ENCODE peak calls at places on chromosome 14, in eight cellular contexts. One of them, this sample, is unnamed.

GRCh38 chr14:100754020-100754419 is 27.3 kb downstream of the DLK1 start:
- DNase-seq in CD8-positive, alpha-beta T cell: no peak
- DNase-seq in brain microvascular endothelial cell: no peak
- DNase-seq in dorsolateral prefrontal cortex: no peak
- DNase-seq in Peyer's patch: no peak
- DNase-seq in A549: no peak
- DNase-seq in substantia nigra: no peak
- DNase-seq in breast epithelium: no peak
- DNase-seq in this sample: no peak

GRCh38 chr14:100415226-100415625 is 92.1 kb downstream of the SLC25A47 start:
- DNase-seq in CD8-positive, alpha-beta T cell: no peak
- DNase-seq in brain microvascular endothelial cell: no peak
- DNase-seq in dorsolateral prefrontal cortex: no peak
- DNase-seq in Peyer's patch: no peak
- DNase-seq in A549: no peak
- DNase-seq in substantia nigra: no peak
- DNase-seq in breast epithelium: no peak
- DNase-seq in this sample: no peak

GRCh38 chr14:59547310-59547709 is 29.3 kb downstream of the CCDC175 start:
- DNase-seq in CD8-positive, alpha-beta T cell: no peak
- DNase-seq in brain microvascular endothelial cell: no peak
- DNase-seq in dorsolateral prefrontal cortex: no peak
- DNase-seq in Peyer's patch: no peak
- DNase-seq in A549: no peak
- DNase-seq in substantia nigra: no peak
- DNase-seq in breast epithelium: no peak
- DNase-seq in this sample: no peak

GRCh38 chr14:50955373-50956043 is 11.2 kb upstream of the PYGL start:
- DNase-seq in CD8-positive, alpha-beta T cell: no peak
- DNase-seq in brain microvascular endothelial cell: peak
- DNase-seq in dorsolateral prefrontal cortex: no peak
- DNase-seq in Peyer's patch: peak
- DNase-seq in A549: peak
- DNase-seq in substantia nigra: no peak
- DNase-seq in breast epithelium: peak
- DNase-seq in this sample: no peak

GRCh38 chr14:55077155-55077554 is 25.7 kb downstream of the MAPK1IP1L start:
- DNase-seq in CD8-positive, alpha-beta T cell: no peak
- DNase-seq in brain microvascular endothelial cell: peak
- DNase-seq in dorsolateral prefrontal cortex: no peak
- DNase-seq in Peyer's patch: no peak
- DNase-seq in A549: no peak
- DNase-seq in substantia nigra: no peak
- DNase-seq in breast epithelium: peak
- DNase-seq in this sample: no peak

GRCh38 chr14:54600685-54601084 is 33.8 kb downstream of the SAMD4A start:
- DNase-seq in CD8-positive, alpha-beta T cell: no peak
- DNase-seq in brain microvascular endothelial cell: peak
- DNase-seq in dorsolateral prefrontal cortex: no peak
- DNase-seq in Peyer's patch: no peak
- DNase-seq in A549: no peak
- DNase-seq in substantia nigra: no peak
- DNase-seq in breast epithelium: no peak
- DNase-seq in this sample: no peak

GRCh38 chr14:34782031-34782430 is 67.6 kb upstream of the CFL2 start:
- DNase-seq in CD8-positive, alpha-beta T cell: no peak
- DNase-seq in brain microvascular endothelial cell: no peak
- DNase-seq in dorsolateral prefrontal cortex: no peak
- DNase-seq in Peyer's patch: no peak
- DNase-seq in A549: no peak
- DNase-seq in substantia nigra: no peak
- DNase-seq in breast epithelium: no peak
- DNase-seq in this sample: no peak

GRCh38 chr14:19878029-19878642 is 3.2 kb downstream of the OR4K2 start:
- DNase-seq in CD8-positive, alpha-beta T cell: no peak
- DNase-seq in brain microvascular endothelial cell: no peak
- DNase-seq in dorsolateral prefrontal cortex: no peak
- DNase-seq in Peyer's patch: no peak
- DNase-seq in A549: no peak
- DNase-seq in substantia nigra: no peak
- DNase-seq in breast epithelium: no peak
- DNase-seq in this sample: no peak

GRCh38 chr14:99755068-99755405 is 38.2 kb upstream of the EML1 start:
- DNase-seq in CD8-positive, alpha-beta T cell: no peak
- DNase-seq in brain microvascular endothelial cell: no peak
- DNase-seq in dorsolateral prefrontal cortex: no peak
- DNase-seq in Peyer's patch: peak
- DNase-seq in A549: no peak
- DNase-seq in substantia nigra: no peak
- DNase-seq in breast epithelium: no peak
- DNase-seq in this sample: no peak

GRCh38 chr14:96863327-96863985 is 66.3 kb downstream of the VRK1 start:
- DNase-seq in CD8-positive, alpha-beta T cell: no peak
- DNase-seq in brain microvascular endothelial cell: no peak
- DNase-seq in dorsolateral prefrontal cortex: no peak
- DNase-seq in Peyer's patch: no peak
- DNase-seq in A549: no peak
- DNase-seq in substantia nigra: no peak
- DNase-seq in breast epithelium: no peak
- DNase-seq in this sample: peak

GRCh38 chr14:101716077-101716950 is 45.2 kb upstream of the PPP2R5C start:
- DNase-seq in CD8-positive, alpha-beta T cell: peak
- DNase-seq in brain microvascular endothelial cell: no peak
- DNase-seq in dorsolateral prefrontal cortex: no peak
- DNase-seq in Peyer's patch: no peak
- DNase-seq in A549: no peak
- DNase-seq in substantia nigra: no peak
- DNase-seq in breast epithelium: peak
- DNase-seq in this sample: no peak

GRCh38 chr14:91484186-91484585 is 25.9 kb downstream of the PPP4R3A start:
- DNase-seq in CD8-positive, alpha-beta T cell: no peak
- DNase-seq in brain microvascular endothelial cell: no peak
- DNase-seq in dorsolateral prefrontal cortex: no peak
- DNase-seq in Peyer's patch: no peak
- DNase-seq in A549: no peak
- DNase-seq in substantia nigra: no peak
- DNase-seq in breast epithelium: no peak
- DNase-seq in this sample: no peak

GRCh38 chr14:56224691-56225681 is 106.8 kb downstream of the PELI2 start:
- DNase-seq in CD8-positive, alpha-beta T cell: no peak
- DNase-seq in brain microvascular endothelial cell: no peak
- DNase-seq in dorsolateral prefrontal cortex: no peak
- DNase-seq in Peyer's patch: peak
- DNase-seq in A549: peak
- DNase-seq in substantia nigra: no peak
- DNase-seq in breast epithelium: no peak
- DNase-seq in this sample: no peak

GRCh38 chr14:104981699-104982541 is 3.7 kb upstream of the CLBA1 start:
- DNase-seq in CD8-positive, alpha-beta T cell: no peak
- DNase-seq in brain microvascular endothelial cell: no peak
- DNase-seq in dorsolateral prefrontal cortex: peak
- DNase-seq in Peyer's patch: peak
- DNase-seq in A549: no peak
- DNase-seq in substantia nigra: no peak
- DNase-seq in breast epithelium: no peak
- DNase-seq in this sample: no peak

GRCh38 chr14:22184157-22185025 is 404.6 kb downstream of the DAD1 start:
- DNase-seq in CD8-positive, alpha-beta T cell: no peak
- DNase-seq in brain microvascular endothelial cell: peak
- DNase-seq in dorsolateral prefrontal cortex: no peak
- DNase-seq in Peyer's patch: no peak
- DNase-seq in A549: no peak
- DNase-seq in substantia nigra: no peak
- DNase-seq in breast epithelium: no peak
- DNase-seq in this sample: no peak

GRCh38 chr14:105055334-105055733 is 9.9 kb downstream of the GPR132 start:
- DNase-seq in CD8-positive, alpha-beta T cell: no peak
- DNase-seq in brain microvascular endothelial cell: no peak
- DNase-seq in dorsolateral prefrontal cortex: no peak
- DNase-seq in Peyer's patch: no peak
- DNase-seq in A549: no peak
- DNase-seq in substantia nigra: no peak
- DNase-seq in breast epithelium: no peak
- DNase-seq in this sample: no peak

GRCh38 chr14:37859177-37859576 is 263.7 kb downstream of the TTC6 start:
- DNase-seq in CD8-positive, alpha-beta T cell: no peak
- DNase-seq in brain microvascular endothelial cell: no peak
- DNase-seq in dorsolateral prefrontal cortex: no peak
- DNase-seq in Peyer's patch: no peak
- DNase-seq in A549: no peak
- DNase-seq in substantia nigra: no peak
- DNase-seq in breast epithelium: no peak
- DNase-seq in this sample: no peak
- H3K27ac ChIP-seq in CD8-positive, alpha-beta T cell: no peak
- H3K27ac ChIP-seq in brain microvascular endothelial cell: no peak
- H3K27ac ChIP-seq in dorsolateral prefrontal cortex: no peak
- H3K27ac ChIP-seq in Peyer's patch: no peak
- H3K27ac ChIP-seq in A549: no peak
- H3K27ac ChIP-seq in substantia nigra: no peak
- H3K27ac ChIP-seq in breast epithelium: no peak
- H3K27ac ChIP-seq in this sample: no peak

DNA sequence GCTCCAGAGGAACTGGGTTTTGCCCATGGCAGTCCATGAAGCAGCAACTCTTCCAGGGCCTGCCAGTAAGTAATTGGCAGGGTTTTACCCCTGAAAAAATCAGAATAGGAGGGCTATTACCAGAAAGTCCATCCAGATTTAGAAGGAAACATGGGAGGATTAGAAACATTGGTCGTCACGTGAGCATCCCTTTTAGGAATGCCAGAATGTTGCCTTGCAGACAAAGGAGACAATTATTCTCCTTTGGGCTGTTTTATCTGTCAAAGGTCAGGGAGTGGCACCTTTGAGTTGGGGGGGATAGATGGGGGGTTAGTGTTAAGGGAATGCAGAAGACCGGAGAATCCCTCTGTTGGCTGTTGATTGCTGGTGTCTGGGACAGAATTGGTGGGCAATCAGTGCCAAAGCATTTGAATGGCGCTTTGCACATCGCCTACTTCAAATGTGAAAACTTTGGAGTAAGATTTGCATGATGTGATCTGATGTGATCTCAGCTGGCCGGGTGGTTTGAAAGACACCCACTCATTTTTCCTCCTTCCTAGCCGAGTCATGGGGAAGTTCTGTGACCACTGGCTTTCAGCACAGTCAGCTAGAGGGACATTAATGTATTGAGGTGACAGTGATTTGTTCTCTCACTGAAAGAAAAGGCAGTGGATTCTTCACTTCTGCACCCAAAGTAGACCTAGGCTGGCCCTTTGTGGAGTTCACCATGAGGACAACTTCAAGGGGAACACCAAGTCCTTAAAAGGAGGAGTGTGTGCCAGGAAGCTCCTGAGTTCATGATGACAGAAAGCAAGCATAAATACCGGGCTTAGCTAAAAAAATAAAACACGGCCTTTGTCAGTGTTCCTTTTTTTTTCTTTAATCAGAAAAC is 31.4 kb downstream of the FLVCR2 start:
- DNase-seq in CD8-positive, alpha-beta T cell: no peak
- DNase-seq in brain microvascular endothelial cell: peak
- DNase-seq in dorsolateral prefrontal cortex: no peak
- DNase-seq in Peyer's patch: no peak
- DNase-seq in A549: no peak
- DNase-seq in substantia nigra: no peak
- DNase-seq in breast epithelium: peak
- DNase-seq in this sample: no peak
- H3K27ac ChIP-seq in CD8-positive, alpha-beta T cell: no peak
- H3K27ac ChIP-seq in brain microvascular endothelial cell: no peak
- H3K27ac ChIP-seq in dorsolateral prefrontal cortex: no peak
- H3K27ac ChIP-seq in Peyer's patch: peak
- H3K27ac ChIP-seq in A549: no peak
- H3K27ac ChIP-seq in substantia nigra: no peak
- H3K27ac ChIP-seq in breast epithelium: peak
- H3K27ac ChIP-seq in this sample: peak

DNA sequence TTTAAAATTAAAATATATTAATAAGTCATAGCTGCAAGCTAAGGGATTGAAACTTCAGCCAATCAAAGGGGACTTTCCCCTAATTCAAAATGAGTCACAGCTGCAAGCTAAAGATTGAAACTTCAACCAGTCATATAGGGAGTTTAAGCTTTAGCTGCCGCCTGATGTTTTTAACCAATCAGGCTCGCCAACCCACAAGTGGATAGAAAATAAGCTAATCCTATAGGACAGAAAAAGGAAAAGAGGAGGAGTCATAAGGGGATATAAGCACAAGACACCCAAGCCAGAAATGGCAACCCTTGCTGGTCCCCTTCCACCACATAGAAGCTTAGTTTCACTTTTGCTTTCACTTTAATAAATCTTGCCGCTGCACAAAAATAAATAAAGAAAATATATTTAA is 1154.6 kb downstream of the GALC start:
- DNase-seq in CD8-positive, alpha-beta T cell: no peak
- DNase-seq in brain microvascular endothelial cell: no peak
- DNase-seq in dorsolateral prefrontal cortex: no peak
- DNase-seq in Peyer's patch: no peak
- DNase-seq in A549: no peak
- DNase-seq in substantia nigra: no peak
- DNase-seq in breast epithelium: no peak
- DNase-seq in this sample: no peak
- H3K27ac ChIP-seq in CD8-positive, alpha-beta T cell: no peak
- H3K27ac ChIP-seq in brain microvascular endothelial cell: no peak
- H3K27ac ChIP-seq in dorsolateral prefrontal cortex: no peak
- H3K27ac ChIP-seq in Peyer's patch: no peak
- H3K27ac ChIP-seq in A549: no peak
- H3K27ac ChIP-seq in substantia nigra: no peak
- H3K27ac ChIP-seq in breast epithelium: no peak
- H3K27ac ChIP-seq in this sample: no peak

GRCh38 chr14:74754157-74754556 is 9.0 kb upstream of the YLPM1 start:
- DNase-seq in CD8-positive, alpha-beta T cell: no peak
- DNase-seq in brain microvascular endothelial cell: no peak
- DNase-seq in dorsolateral prefrontal cortex: no peak
- DNase-seq in Peyer's patch: no peak
- DNase-seq in A549: no peak
- DNase-seq in substantia nigra: no peak
- DNase-seq in breast epithelium: no peak
- DNase-seq in this sample: no peak

GRCh38 chr14:74756326-74756725 is 6.8 kb upstream of the YLPM1 start:
- DNase-seq in CD8-positive, alpha-beta T cell: no peak
- DNase-seq in brain microvascular endothelial cell: no peak
- DNase-seq in dorsolateral prefrontal cortex: no peak
- DNase-seq in Peyer's patch: no peak
- DNase-seq in A549: no peak
- DNase-seq in substantia nigra: no peak
- DNase-seq in breast epithelium: no peak
- DNase-seq in this sample: no peak

GRCh38 chr14:74754899-74755298 is 8.2 kb upstream of the YLPM1 start:
- DNase-seq in CD8-positive, alpha-beta T cell: no peak
- DNase-seq in brain microvascular endothelial cell: no peak
- DNase-seq in dorsolateral prefrontal cortex: no peak
- DNase-seq in Peyer's patch: no peak
- DNase-seq in A549: no peak
- DNase-seq in substantia nigra: no peak
- DNase-seq in breast epithelium: no peak
- DNase-seq in this sample: no peak
- H3K27ac ChIP-seq in CD8-positive, alpha-beta T cell: no peak
- H3K27ac ChIP-seq in brain microvascular endothelial cell: no peak
- H3K27ac ChIP-seq in dorsolateral prefrontal cortex: no peak
- H3K27ac ChIP-seq in Peyer's patch: no peak
- H3K27ac ChIP-seq in A549: no peak
- H3K27ac ChIP-seq in substantia nigra: no peak
- H3K27ac ChIP-seq in breast epithelium: no peak
- H3K27ac ChIP-seq in this sample: no peak

This sample was measured in caudate nucleus.